ENCODE peak calls at places on chromosomes 3 and 15, in eight cellular contexts. I is astrocyte, M is PC-9, W is ovary, T is body of pancreas, H is neuronal stem cell, F is brain microvascular endothelial cell, O is neural progenitor cell. A is an unnamed sample.
A peak's percentile ranks its signal among the peaks of the same experiment; 100 is the strongest.

GRCh38 chr3:172530101-172530561 is 6.9 kb upstream of the TNFSF10 start:
- DNase-seq in W (no peak), F (no peak), O (no peak), M (no peak), I (no peak), T (no peak), H (no peak), A (no peak)

GRCh38 chr3:194137314-194138097 is 1.6 kb downstream of the HES1 start:
- DNase-seq in T (peak; percentile 78), H (peak; percentile 33), F (peak; percentile 45), W (peak; percentile 81), O (peak; percentile 66), M (peak; percentile 82), I (peak; percentile 57), A (peak; percentile 92)

GRCh38 chr3:52518723-52519444 is 14.8 kb downstream of the NT5DC2 start:
- DNase-seq in M (no peak), F (no peak), W (peak; percentile 71), O (no peak), I (no peak), H (no peak), T (no peak), A (no peak)

GRCh38 chr15:55823191-55823670 is 80.3 kb upstream of the PRTG start:
- DNase-seq in H (no peak), M (no peak), F (peak; percentile 50), O (no peak), I (peak; percentile 96), T (no peak), W (no peak), A (no peak)

GRCh38 chr3:6799264-6799915 is 61.5 kb upstream of the GRM7 start:
- DNase-seq in I (no peak), O (peak; percentile 61), H (peak; percentile 3), T (peak; percentile 61), W (no peak), M (peak; percentile 15), F (no peak), A (no peak)

GRCh38 chr3:30667250-30667585 is 60.8 kb downstream of the TGFBR2 start:
- DNase-seq in W (no peak), F (no peak), H (peak; percentile 30), O (peak; percentile 70), T (no peak), M (no peak), I (peak; percentile 29), A (no peak)

GRCh38 chr3:124887996-124888298 is 782 bp upstream of the ITGB5 start:
- DNase-seq in I (no peak), H (no peak), M (no peak), F (no peak), W (no peak), O (no peak), T (no peak), A (no peak)

GRCh38 chr3:86743233-86743632 is 247.7 kb downstream of the VGLL3 start:
- DNase-seq in W (no peak), M (no peak), T (no peak), F (no peak), I (no peak), O (no peak), H (no peak), A (no peak)

GRCh38 chr3:88433572-88433971 is 283.8 kb downstream of the C3orf38 start:
- DNase-seq in F (no peak), O (no peak), H (no peak), M (no peak), W (no peak), T (no peak), I (no peak), A (no peak)

GRCh38 chr3:155387571-155387970 is 94.1 kb upstream of the STRIT1 start:
- DNase-seq in M (peak; percentile 18), T (no peak), W (no peak), O (no peak), H (no peak), I (peak; percentile 53), F (no peak), A (no peak)

GRCh38 chr3:130950641-130951040 is 56.8 kb downstream of the ATP2C1 start:
- DNase-seq in M (no peak), H (no peak), O (no peak), I (peak; percentile 43), F (peak; percentile 46), W (no peak), T (no peak), A (no peak)

GRCh38 chr3:114329823-114330222 is 36.0 kb downstream of the TIGIT start:
- DNase-seq in W (no peak), I (no peak), F (no peak), O (no peak), H (no peak), T (no peak), M (no peak), A (no peak)

GRCh38 chr15:90382305-90382704 is 5.7 kb upstream of the IQGAP1 start:
- DNase-seq in I (no peak), T (no peak), M (no peak), O (no peak), F (no peak), H (no peak), W (no peak), A (no peak)

GRCh38 chr15:68149059-68149458 is 56.1 kb downstream of the CALML4 start:
- DNase-seq in F (peak; percentile 20), H (no peak), W (no peak), T (no peak), I (peak; percentile 70), M (no peak), O (no peak), A (no peak)

GRCh38 chr3:183192650-183193300 is 30.2 kb upstream of the LAMP3 start:
- DNase-seq in W (no peak), H (no peak), F (no peak), T (no peak), M (no peak), O (no peak), I (no peak), A (no peak)

GRCh38 chr3:46856576-46857471 is 6.4 kb downstream of the MYL3 start:
- DNase-seq in I (no peak), F (no peak), M (no peak), O (peak; percentile 1), W (peak; percentile 28), H (no peak), T (no peak), A (no peak)

GRCh38 chr3:173945801-173946200 is 548.3 kb downstream of the NLGN1 start:
- DNase-seq in I (no peak), H (no peak), T (no peak), F (no peak), M (no peak), W (no peak), O (no peak), A (no peak)

GRCh38 chr3:82978368-82978767 is 1216.9 kb upstream of the GBE1 start:
- DNase-seq in F (no peak), M (no peak), W (no peak), H (no peak), O (no peak), I (no peak), T (no peak), A (no peak)

GRCh38 chr15:89912674-89913396 is at the start of gene ARPIN:
- DNase-seq in W (peak; percentile 75), H (peak; percentile 48), O (peak; percentile 83), F (peak; percentile 20), M (peak; percentile 49), T (peak; percentile 74), I (peak; percentile 29), A (no peak)

GRCh38 chr3:196643201-196643749 is 3.8 kb downstream of the NRROS start:
- DNase-seq in I (no peak), M (no peak), O (no peak), H (no peak), T (no peak), F (no peak), W (no peak), A (no peak)

DNA sequence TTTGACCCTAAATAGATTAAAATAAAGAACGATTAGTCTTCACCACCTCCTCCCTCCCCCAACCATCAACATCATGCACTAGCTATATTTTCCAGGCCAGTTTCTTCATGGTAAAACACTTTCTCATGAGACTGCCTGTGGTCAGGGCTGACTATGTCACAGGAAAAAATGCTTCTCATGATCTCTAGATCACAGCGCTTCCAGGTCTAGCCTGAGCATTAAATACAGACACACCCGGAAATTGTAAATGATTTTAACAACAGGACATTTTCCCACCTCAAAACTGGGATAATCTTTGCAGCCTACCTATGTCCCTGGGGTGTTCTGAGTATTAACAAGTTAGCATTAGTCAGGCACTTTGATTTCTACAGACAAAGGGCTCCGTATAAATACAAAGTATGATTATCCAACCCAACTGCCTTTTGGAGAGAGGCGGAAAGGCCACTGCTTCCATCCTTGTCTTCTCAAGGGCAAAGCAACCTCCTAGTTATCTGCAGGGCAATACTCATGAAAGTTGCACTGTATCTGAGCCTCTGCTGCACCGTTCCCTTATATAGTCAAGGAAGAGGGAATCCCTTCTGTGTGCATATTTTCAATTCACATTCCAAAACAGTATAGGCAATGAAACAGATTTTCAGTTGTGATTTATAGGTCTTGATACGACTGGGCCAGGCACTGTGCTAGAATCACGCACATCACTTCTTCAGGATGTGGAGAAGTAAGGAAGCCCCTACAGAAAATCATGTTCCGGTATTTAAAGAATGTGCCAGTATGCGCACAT is 455.9 kb downstream of the FOXP1 start:
- DNase-seq in O (no peak), T (no peak), I (peak; percentile 83), M (no peak), W (no peak), H (no peak), F (peak; percentile 93), A (no peak)
- H3K4me3 ChIP-seq in O (no peak overlapping the region), T (no peak overlapping the region), I (peak overlapping the region; percentile 41), M (no peak overlapping the region), W (peak overlapping the region; percentile 50), H (no peak overlapping the region), F (peak overlapping the region; percentile 61), A (no peak overlapping the region)

GRCh38 chr3:108416111-108416869 is 94.1 kb downstream of the MYH15 start:
- DNase-seq in M (no peak), T (no peak), W (no peak), O (no peak), H (no peak), I (peak; percentile 22), F (no peak), A (no peak)

GRCh38 chr3:108420926-108421325 is 89.5 kb downstream of the MYH15 start:
- DNase-seq in F (peak; percentile 24), W (no peak), O (no peak), I (peak; percentile 90), M (peak; percentile 7), H (no peak), T (no peak), A (no peak)
- H3K27ac ChIP-seq in F (no peak overlapping the region), W (no peak overlapping the region), O (no peak overlapping the region), I (no peak overlapping the region), M (peak overlapping the region; percentile 17), H (no peak overlapping the region), T (no peak overlapping the region), A (no peak overlapping the region)

GRCh38 chr3:148758303-148758884 is 60.7 kb downstream of the AGTR1 start:
- DNase-seq in W (no peak), I (no peak), T (no peak), M (no peak), O (peak; percentile 18), F (no peak), H (peak; percentile 12), A (no peak)

GRCh38 chr3:148759425-148759824 is 61.7 kb downstream of the AGTR1 start:
- DNase-seq in W (no peak), I (no peak), O (no peak), F (no peak), H (no peak), T (no peak), M (no peak), A (no peak)

GRCh38 chr3:148763921-148764320 is 63.7 kb upstream of the CPB1 start:
- DNase-seq in I (no peak), H (no peak), M (no peak), F (no peak), O (no peak), W (no peak), T (no peak), A (no peak)
- H3K4me3 ChIP-seq in I (no peak overlapping the region), H (no peak overlapping the region), M (no peak overlapping the region), F (no peak overlapping the region), O (no peak overlapping the region), W (no peak overlapping the region), T (no peak overlapping the region), A (no peak overlapping the region)

GRCh38 chr3:189099031-189099471 is 72.7 kb upstream of the TPRG1 start:
- DNase-seq in O (no peak), T (peak; percentile 19), I (no peak), M (no peak), W (peak; percentile 94), H (no peak), F (no peak), A (peak; percentile 97)
- H3K27ac ChIP-seq in O (no peak overlapping the region), T (no peak overlapping the region), I (no peak overlapping the region), M (no peak overlapping the region), W (peak overlapping the region; percentile 81), H (no peak overlapping the region), F (no peak overlapping the region), A (peak overlapping the region; percentile 91)

A was measured in vagina.